ENCODE peak calls at places on chromosomes 13 and 19, in six cellular contexts. G, J, I, L, H and M are unnamed samples.

GRCh38 chr13:113471844-113472243 is 18.6 kb upstream of the ADPRHL1 start:
- DNase-seq in J (no peak), I (no peak), L (no peak), H (no peak), G (no peak), M (peak)

GRCh38 chr19:31315621-31316011 is 33.6 kb downstream of the TSHZ3 start:
- DNase-seq in J (no peak), L (no peak), G (no peak), H (no peak), I (no peak), M (no peak)

GRCh38 chr13:24911135-24911524 is 147.2 kb downstream of the RNF17 start:
- DNase-seq in J (no peak), H (no peak), L (no peak), I (no peak), G (peak), M (no peak)

GRCh38 chr13:99346328-99347070 is 39.3 kb upstream of the GPR183 start:
- DNase-seq in I (no peak), G (no peak), L (no peak), J (no peak), H (no peak), M (no peak)

GRCh38 chr13:50244913-50245574 is 229.8 kb downstream of the KCNRG start:
- DNase-seq in G (peak), J (no peak), I (peak), L (no peak), H (no peak), M (no peak)

GRCh38 chr19:6087074-6087506 is 23.2 kb downstream of the RFX2 start:
- DNase-seq in J (no peak), I (no peak), L (peak), H (no peak), G (no peak), M (no peak)

GRCh38 chr19:15331419-15332310 is 674 bp downstream of the BRD4 start:
- DNase-seq in J (no peak), H (peak), G (peak), L (peak), I (peak), M (peak)

GRCh38 chr13:46475586-46475991 is 77.4 kb upstream of the LRCH1 start:
- DNase-seq in H (no peak), G (no peak), J (no peak), I (no peak), L (no peak), M (peak)

GRCh38 chr19:22595422-22595821 is 38.7 kb upstream of the ZNF492 start:
- DNase-seq in G (no peak), I (no peak), H (no peak), L (no peak), J (no peak), M (no peak)

GRCh38 chr13:44972956-44973581 is 16.2 kb downstream of the NUFIP1 start:
- DNase-seq in I (no peak), H (no peak), J (no peak), L (no peak), G (peak), M (no peak)

GRCh38 chr13:110965038-110965754 is 50.3 kb upstream of the ANKRD10 start:
- DNase-seq in G (peak), I (no peak), L (no peak), H (no peak), J (no peak), M (no peak)

GRCh38 chr13:87123987-87124784 is 547.0 kb upstream of the SLITRK5 start:
- DNase-seq in G (peak), L (no peak), H (peak), I (no peak), J (no peak), M (no peak)

GRCh38 chr19:29001006-29001921 is 211.7 kb downstream of the UQCRFS1 start:
- DNase-seq in J (no peak), H (no peak), G (no peak), L (no peak), I (no peak), M (no peak)

GRCh38 chr19:18895038-18895827 is 725 bp downstream of the CERS1 start:
- DNase-seq in L (peak), G (peak), I (no peak), H (no peak), J (no peak), M (no peak)

GRCh38 chr19:6987850-6988249 is 33.4 kb downstream of the MBD3L2B start:
- DNase-seq in I (no peak), H (no peak), L (no peak), G (no peak), J (no peak), M (no peak)

GRCh38 chr19:55253842-55254624 is 4.8 kb downstream of the PPP6R1 start:
- DNase-seq in G (no peak), L (peak), H (no peak), J (no peak), I (no peak), M (no peak)

GRCh38 chr13:99078014-99078771 is 100.3 kb upstream of the DOCK9 start:
- DNase-seq in H (no peak), I (no peak), G (no peak), L (no peak), J (no peak), M (no peak)

GRCh38 chr19:16025108-16026101 is 50.9 kb upstream of the TPM4 start:
- DNase-seq in I (no peak), J (no peak), L (peak), G (peak), H (no peak), M (no peak)

GRCh38 chr19:20186163-20186562 is 19.1 kb downstream of the ZNF486 start:
- DNase-seq in G (no peak), I (no peak), H (no peak), L (no peak), J (no peak), M (no peak)

GRCh38 chr19:38455031-38455430 is 21.5 kb downstream of the RYR1 start:
- DNase-seq in H (no peak), G (no peak), J (no peak), L (no peak), I (no peak), M (no peak)

GRCh38 chr19:8097198-8097597 is 44.6 kb downstream of the CCL25 start:
- DNase-seq in G (no peak), L (no peak), J (no peak), H (no peak), I (no peak), M (no peak)

GRCh38 chr13:64158910-64159309 is 2743.3 kb upstream of the PCDH20 start:
- DNase-seq in J (no peak), H (no peak), I (no peak), L (no peak), G (no peak), M (no peak)

GRCh38 chr19:19278315-19278714 is 5.2 kb upstream of the TM6SF2 start:
- DNase-seq in J (no peak), I (no peak), H (no peak), L (no peak), G (no peak), M (no peak)

GRCh38 chr13:114012141-114012540 is 38.3 kb upstream of the C13orf46 start:
- DNase-seq in I (no peak), J (no peak), H (no peak), G (no peak), L (no peak), M (no peak)

GRCh38 chr19:30163663-30164062 is 208.5 kb upstream of the ZNF536 start:
- DNase-seq in H (peak), J (no peak), I (no peak), L (no peak), G (no peak), M (no peak)
- TF ChIP-seq CTCF in H (no peak), J (no peak), I (no peak), L (no peak), G (no peak), M (no peak)

DNA sequence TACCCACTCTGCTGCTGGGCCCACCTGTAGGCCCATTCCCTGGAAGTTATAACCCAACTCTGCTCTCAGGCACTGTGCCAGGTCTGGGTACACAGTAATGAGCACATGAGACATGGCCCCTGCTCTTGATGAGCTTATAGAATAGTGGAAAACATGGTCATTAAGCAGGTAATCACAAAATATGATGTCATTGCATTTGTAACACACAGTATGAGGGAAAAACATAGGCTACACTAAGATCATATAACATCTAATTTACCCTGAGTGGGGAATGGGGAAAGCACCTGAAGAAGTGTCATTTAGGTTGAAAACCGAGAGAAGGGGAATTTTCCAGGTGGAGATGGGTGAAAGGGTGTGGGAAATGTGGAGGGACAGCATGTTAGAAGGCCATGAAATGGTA is 3.9 kb upstream of the CNMD start:
- DNase-seq in G (no peak), I (no peak), J (no peak), H (no peak), L (no peak), M (no peak)
- TF ChIP-seq POLR2A in G (no peak), I (no peak), J (no peak), H (no peak), L (no peak), M (no peak)

GRCh38 chr13:27535546-27535945 is 84.8 kb downstream of the LNX2 start:
- DNase-seq in G (no peak), H (no peak), J (no peak), L (no peak), I (no peak), M (no peak)
- TF ChIP-seq CTCF in G (peak), H (no peak), J (no peak), L (no peak), I (no peak), M (no peak)

DNA sequence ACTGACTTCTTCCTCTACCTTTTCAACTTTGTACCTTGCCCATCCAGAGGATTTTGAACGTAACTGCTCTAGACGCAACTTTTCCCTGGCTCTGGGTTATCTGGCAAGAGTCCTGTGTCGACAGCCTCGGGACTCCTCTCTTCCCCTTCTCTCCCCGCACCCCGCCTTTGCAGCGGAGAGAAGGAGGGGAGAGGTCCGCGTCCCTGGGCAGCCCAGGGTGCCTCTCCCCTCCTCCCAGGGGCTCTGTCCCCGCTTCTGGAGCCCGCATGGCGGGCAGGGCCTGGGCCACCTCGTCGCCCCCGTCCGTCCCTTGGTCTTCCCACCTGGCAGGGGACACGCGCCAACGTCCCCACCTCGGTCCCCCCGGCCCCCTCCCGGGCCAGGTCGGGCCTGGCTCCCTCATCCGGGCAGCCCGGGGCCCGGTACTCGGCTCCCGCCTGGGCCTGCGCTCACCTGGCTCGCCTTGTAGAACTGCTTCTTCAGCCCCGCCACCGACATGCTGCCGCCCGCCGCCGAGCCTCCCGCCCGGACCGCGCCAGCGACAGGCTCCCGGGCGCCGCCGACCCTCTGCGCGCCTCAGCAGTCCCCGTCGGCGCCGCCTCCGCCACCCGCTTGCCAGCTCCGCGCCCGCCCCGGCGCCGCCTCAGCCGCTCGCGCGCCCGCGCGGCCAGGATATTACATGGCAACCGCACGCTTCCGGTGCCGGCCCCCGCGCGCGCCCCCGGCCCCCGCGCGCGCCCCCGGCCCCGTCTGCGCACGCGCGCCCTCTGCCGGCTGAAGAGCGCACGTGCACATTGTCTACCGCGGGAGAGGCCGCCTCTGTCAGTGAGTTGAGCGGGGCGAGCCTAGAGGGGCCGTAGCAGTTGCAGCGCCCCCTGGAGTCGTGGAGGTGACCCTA is at the start of gene SH3GL1:
- DNase-seq in I (peak), H (peak), G (peak), L (peak), J (peak), M (peak)
- TF ChIP-seq POLR2A in I (no peak), H (peak), G (peak), L (peak), J (peak), M (no peak)

DNA sequence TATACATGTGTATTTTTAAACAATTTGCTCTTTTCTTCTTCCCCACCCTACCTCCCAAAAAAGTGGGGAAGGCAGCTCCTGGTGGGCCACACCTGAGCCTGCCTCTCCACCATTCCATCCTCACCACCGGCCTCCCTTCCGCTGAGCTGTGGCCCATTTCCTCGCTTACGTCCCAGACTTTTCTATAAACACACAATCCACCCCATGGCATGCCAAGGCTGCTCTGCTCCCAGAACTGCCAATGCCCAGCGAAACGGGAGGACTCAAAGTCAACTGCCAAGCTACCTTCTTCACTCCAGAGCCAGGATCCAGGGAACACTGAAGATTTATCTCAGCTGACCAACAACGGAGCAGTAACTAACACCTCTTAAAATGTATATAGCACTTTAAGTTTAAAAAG is 2.8 kb downstream of the N4BP2L1 start:
- DNase-seq in J (no peak), H (no peak), I (no peak), G (no peak), L (no peak), M (no peak)
- TF ChIP-seq CTCF in J (no peak), H (no peak), I (no peak), G (no peak), L (no peak), M (no peak)

GRCh38 chr19:41194157-41194552 is 1.1 kb downstream of the CYP2S1 start:
- DNase-seq in J (no peak), G (no peak), L (no peak), I (no peak), H (no peak), M (no peak)

GRCh38 chr19:41195675-41196497 is 2.9 kb downstream of the CYP2S1 start:
- DNase-seq in H (no peak), G (no peak), J (no peak), L (no peak), I (no peak), M (no peak)

GRCh38 chr19:41189425-41190065 is 3.5 kb upstream of the CYP2S1 start:
- DNase-seq in J (no peak), G (no peak), I (no peak), H (no peak), L (no peak), M (no peak)

GRCh38 chr19:41193420-41194156 is 569 bp downstream of the CYP2S1 start:
- DNase-seq in H (no peak), G (peak), I (no peak), J (no peak), L (no peak), M (no peak)

DNA sequence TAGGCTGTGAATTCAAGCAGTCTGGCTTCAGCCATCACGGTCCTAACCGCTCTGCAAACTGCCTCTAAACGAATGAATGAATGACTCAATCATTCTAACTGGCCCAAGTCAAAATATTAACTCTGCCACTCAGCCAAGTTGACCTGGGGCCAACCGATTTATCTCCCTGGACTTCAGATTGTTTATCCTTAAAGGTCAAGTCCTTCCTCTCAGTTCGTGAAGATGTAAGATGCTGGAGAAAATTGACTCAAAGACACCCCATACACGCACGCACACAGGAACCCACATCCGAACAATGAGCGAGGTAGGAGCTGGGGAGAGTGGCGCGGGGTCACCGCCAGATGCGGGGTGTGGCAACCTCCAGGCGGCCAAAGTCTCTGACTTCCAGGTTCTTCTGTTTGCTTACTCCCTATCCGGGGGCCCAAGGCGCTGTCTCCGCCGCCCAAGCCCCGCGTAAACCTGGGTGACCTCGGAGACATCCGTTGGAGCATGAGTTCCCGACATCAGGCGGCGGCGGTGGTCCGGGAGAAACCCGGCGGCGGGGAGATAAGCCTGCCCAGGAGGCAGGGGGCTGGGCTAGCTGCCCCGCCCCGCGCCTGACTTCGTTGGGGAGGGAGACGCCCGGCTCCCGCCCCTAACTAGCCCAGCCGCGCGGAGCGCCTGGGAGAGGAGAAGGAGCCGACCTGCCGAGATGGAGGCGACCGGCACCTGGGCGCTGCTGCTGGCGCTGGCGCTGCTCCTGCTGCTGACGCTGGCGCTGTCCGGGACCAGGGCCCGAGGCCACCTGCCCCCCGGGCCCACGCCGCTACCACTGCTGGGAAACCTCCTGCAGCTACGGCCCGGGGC is at the start of gene CYP2S1:
- DNase-seq in I (no peak), L (peak), J (no peak), H (no peak), G (peak), M (no peak)
- TF ChIP-seq POLR2A in I (no peak), L (peak), J (no peak), H (no peak), G (peak), M (no peak)

GRCh38 chr19:33064117-33064777 is 441 bp downstream of the RHPN2 start:
- DNase-seq in J (no peak), I (no peak), H (no peak), G (no peak), L (peak), M (no peak)
- TF ChIP-seq CTCF in J (no peak), I (no peak), H (no peak), G (no peak), L (no peak), M (no peak)

GRCh38 chr13:48403151-48403631 is 9.7 kb downstream of the LPAR6 start:
- DNase-seq in G (no peak), I (no peak), J (no peak), L (no peak), H (no peak), M (no peak)
- TF ChIP-seq POLR2A in G (no peak), I (no peak), J (peak), L (peak), H (peak), M (no peak)

GRCh38 chr19:13032837-13033236 is 37.6 kb downstream of the NFIX start:
- DNase-seq in L (no peak), H (no peak), J (no peak), G (no peak), I (no peak), M (no peak)

GRCh38 chr19:13033819-13034611 is 38.7 kb downstream of the NFIX start:
- DNase-seq in L (peak), H (peak), J (no peak), I (peak), G (peak), M (no peak)

GRCh38 chr19:13031917-13032623 is 36.8 kb downstream of the NFIX start:
- DNase-seq in L (no peak), H (peak), G (no peak), I (no peak), J (no peak), M (no peak)

GRCh38 chr19:13034636-13035035 is 39.4 kb downstream of the NFIX start:
- DNase-seq in I (no peak), J (no peak), G (no peak), H (no peak), L (no peak), M (no peak)

DNA sequence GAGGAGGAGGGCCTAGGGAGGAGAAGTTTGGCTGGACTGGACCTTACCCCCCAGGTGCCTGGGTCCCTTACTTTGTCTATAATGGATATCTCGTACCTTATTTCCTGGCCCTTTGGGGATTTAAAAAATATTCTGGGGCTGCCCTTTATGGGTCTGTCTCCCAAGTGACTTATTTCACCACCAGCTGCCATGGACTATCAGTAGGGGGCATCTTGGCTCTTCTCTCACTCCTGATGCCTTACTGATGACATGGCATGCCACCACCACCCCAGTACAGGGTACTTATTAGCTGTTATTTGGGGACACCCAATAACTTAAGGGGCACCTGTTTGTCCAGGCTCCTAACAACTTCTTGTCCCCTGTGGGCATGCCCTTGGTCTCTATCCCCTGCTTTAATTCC is 38.0 kb downstream of the NFIX start:
- DNase-seq in G (no peak), J (no peak), L (no peak), H (no peak), I (no peak), M (no peak)
- TF ChIP-seq CTCF in G (no peak), J (no peak), L (no peak), H (peak), I (no peak), M (no peak)

DNA sequence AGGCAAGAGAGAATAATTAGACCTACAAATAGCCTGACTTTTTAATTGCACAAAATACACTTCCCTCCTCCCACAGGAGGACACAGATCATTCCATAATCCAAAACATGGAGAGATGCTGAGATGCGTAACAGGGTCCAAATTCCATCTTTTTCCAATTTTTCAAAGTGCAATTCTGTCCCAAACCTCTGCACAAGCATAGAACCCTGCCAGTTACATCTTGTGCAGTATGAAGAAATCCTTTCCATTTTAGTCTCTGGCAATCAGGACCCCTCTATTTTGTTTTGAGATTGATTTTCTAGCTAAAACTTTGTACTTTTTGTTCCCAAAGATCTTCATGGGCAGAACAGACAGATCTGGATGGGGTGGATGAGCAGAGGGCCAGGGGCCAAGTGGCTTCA is 209.2 kb downstream of the B3GLCT start:
- DNase-seq in H (no peak), I (no peak), G (no peak), J (no peak), L (no peak), M (no peak)
- TF ChIP-seq POLR2A in H (no peak), I (no peak), G (no peak), J (no peak), L (no peak), M (no peak)